ENCODE peak calls at places on chromosomes 11 and 22, in nine cellular contexts. O is Right ventricle myocardium superior; D is effector memory CD4-positive, alpha-beta T cell; A is ELR; U is posterior cingulate gyrus; H is NB4; R is caudate nucleus; K is HEK293T; M is MV-4-11. F is an unnamed sample.

GRCh38 chr22:37358917-37359316 is 68.4 kb downstream of the ELFN2 start:
- DNase-seq in A (peak; percentile 35), R (no peak), K (no peak), U (no peak), O (no peak), D (no peak), M (no peak), H (no peak), F (no peak)

GRCh38 chr22:21593406-21594232 is 26.1 kb downstream of the UBE2L3 start:
- DNase-seq in U (peak; percentile 84), A (peak; percentile 35), K (peak; percentile 73), O (peak; percentile 76), R (no peak), M (no peak), D (no peak), H (no peak), F (no peak)

GRCh38 chr11:81237139-81237538 is 1496.5 kb downstream of the FAM181B start:
- DNase-seq in R (peak; percentile 1), D (no peak), O (no peak), H (peak; percentile 66), U (no peak), A (peak; percentile 1), M (peak; percentile 45), K (peak; percentile 20), F (no peak)

GRCh38 chr22:25098445-25099081 is 101.1 kb upstream of the CRYBB3 start:
- DNase-seq in O (no peak), D (no peak), R (peak; percentile 62), A (no peak), H (no peak), M (no peak), K (no peak), U (no peak), F (no peak)

GRCh38 chr11:32325187-32325586 is 110.2 kb downstream of the WT1 start:
- DNase-seq in D (no peak), R (no peak), H (no peak), O (no peak), U (no peak), A (no peak), M (no peak), K (no peak), F (no peak)

GRCh38 chr11:73981051-73981805 is 1.4 kb downstream of the UCP2 start:
- DNase-seq in A (no peak), H (peak; percentile 25), R (no peak), M (no peak), U (peak; percentile 34), D (no peak), K (no peak), O (peak; percentile 22), F (no peak)

GRCh38 chr11:128775513-128775912 is 81.6 kb downstream of the FLI1 start:
- DNase-seq in A (no peak), K (no peak), U (no peak), M (no peak), D (no peak), R (no peak), H (no peak), O (no peak), F (no peak)

GRCh38 chr11:47980907-47981621 is 705 bp downstream of the PTPRJ start:
- DNase-seq in K (peak; percentile 59), R (peak; percentile 21), A (peak; percentile 72), U (peak; percentile 92), D (no peak), H (peak; percentile 66), O (peak; percentile 71), M (no peak), F (peak; percentile 62)

GRCh38 chr22:49215840-49216239 is 611.8 kb downstream of the BRD1 start:
- DNase-seq in H (no peak), M (no peak), O (no peak), K (no peak), U (no peak), D (no peak), R (no peak), A (no peak), F (no peak)

GRCh38 chr22:43342347-43343261 is 568 bp downstream of the SCUBE1 start:
- DNase-seq in U (peak; percentile 66), H (no peak), K (no peak), D (no peak), A (no peak), M (no peak), R (no peak), O (no peak), F (no peak)

GRCh38 chr11:127651175-127651887 is 650.8 kb upstream of the KIRREL3 start:
- DNase-seq in M (no peak), O (no peak), A (peak; percentile 95), D (no peak), R (no peak), K (no peak), H (no peak), U (no peak), F (no peak)

GRCh38 chr11:69497221-69497787 is 15.8 kb downstream of the LINC01488 start:
- DNase-seq in K (no peak), M (no peak), U (peak; percentile 90), H (peak; percentile 22), A (peak; percentile 97), O (peak; percentile 93), R (peak; percentile 69), D (no peak), F (no peak)

GRCh38 chr11:33835143-33835878 is 56.6 kb downstream of the LMO2 start:
- DNase-seq in H (peak; percentile 68), R (no peak), D (no peak), A (peak; percentile 83), O (no peak), U (no peak), M (peak; percentile 51), K (no peak), F (no peak)